ENCODE peak calls at places on chromosomes 4 and X, in ten cellular contexts. V is NT2/D1; D is naive thymus-derived CD4-positive, alpha-beta T cell; L is hepatocyte; R is spleen; X is coronary artery; I is right cardiac atrium; S is lung; N is AG10803; G is lower leg skin. H is an unnamed sample.
A peak's percentile ranks its signal among the peaks of the same experiment; 100 is the strongest.

GRCh38 chr4:112448211-112448745 is 67.7 kb downstream of the NEUROG2 start:
- DNase-seq in V (no peak), D (no peak), L (no peak), R (no peak), X (no peak), I (no peak), S (no peak), N (no peak), G (no peak), H (no peak)

GRCh38 chrX:108022491-108023089 is 22.3 kb upstream of the VSIG1 start:
- DNase-seq in V (no peak), D (no peak), L (no peak), R (no peak), X (no peak), I (no peak), S (no peak), N (no peak), G (no peak), H (no peak)

GRCh38 chrX:78822157-78822683 is 74.7 kb downstream of the LPAR4 start:
- DNase-seq in V (no peak), D (no peak), L (no peak), R (no peak), X (no peak), I (no peak), S (no peak), N (peak; percentile 2), G (no peak), H (no peak)

GRCh38 chrX:106954041-106954440 is 33.8 kb downstream of the CLDN2 start:
- DNase-seq in V (no peak), D (no peak), L (no peak), R (no peak), X (no peak), I (no peak), S (no peak), N (no peak), G (no peak), H (no peak)

GRCh38 chr4:107098403-107098802 is 62.3 kb upstream of the DKK2 start:
- DNase-seq in V (no peak), D (no peak), L (no peak), R (no peak), X (no peak), I (no peak), S (no peak), N (no peak), G (no peak), H (no peak)

GRCh38 chr4:1398686-1399507 is 7.3 kb downstream of the NKX1-1 start:
- DNase-seq in V (no peak), D (peak; percentile 3), L (no peak), R (peak; percentile 62), X (no peak), I (peak; percentile 8), S (no peak), N (no peak), G (peak; percentile 65), H (no peak)

GRCh38 chr4:148056879-148057278 is 325.0 kb downstream of the ARHGAP10 start:
- DNase-seq in V (no peak), D (no peak), L (no peak), R (peak; percentile 87), X (no peak), I (peak; percentile 46), S (peak; percentile 64), N (peak; percentile 51), G (peak; percentile 90), H (peak; percentile 58)

GRCh38 chr4:40924096-40924792 is 174.5 kb downstream of the NSUN7 start:
- DNase-seq in V (no peak), D (no peak), L (peak; percentile 58), R (peak; percentile 92), X (no peak), I (peak; percentile 59), S (peak; percentile 68), N (peak; percentile 57), G (peak; percentile 89), H (peak; percentile 42)

GRCh38 chrX:133214316-133214715 is 3.8 kb downstream of the TFDP3 start:
- DNase-seq in V (no peak), D (no peak), L (no peak), R (no peak), X (no peak), I (no peak), S (no peak), N (peak; percentile 16), G (no peak), H (no peak)

GRCh38 chr4:110586137-110586850 is 36.6 kb downstream of the PITX2 start:
- DNase-seq in V (peak; percentile 1), D (no peak), L (peak; percentile 54), R (no peak), X (no peak), I (no peak), S (no peak), N (peak; percentile 81), G (no peak), H (peak; percentile 23)

GRCh38 chr4:118989098-118990080 is 100.7 kb downstream of the SYNPO2 start:
- DNase-seq in V (no peak), D (no peak), L (no peak), R (no peak), X (no peak), I (no peak), S (no peak), N (peak; percentile 97), G (peak; percentile 77), H (no peak)

GRCh38 chr4:164906368-164906767 is 29.4 kb downstream of the APELA start:
- DNase-seq in V (no peak), D (no peak), L (no peak), R (no peak), X (no peak), I (no peak), S (no peak), N (no peak), G (no peak), H (no peak)

DNA sequence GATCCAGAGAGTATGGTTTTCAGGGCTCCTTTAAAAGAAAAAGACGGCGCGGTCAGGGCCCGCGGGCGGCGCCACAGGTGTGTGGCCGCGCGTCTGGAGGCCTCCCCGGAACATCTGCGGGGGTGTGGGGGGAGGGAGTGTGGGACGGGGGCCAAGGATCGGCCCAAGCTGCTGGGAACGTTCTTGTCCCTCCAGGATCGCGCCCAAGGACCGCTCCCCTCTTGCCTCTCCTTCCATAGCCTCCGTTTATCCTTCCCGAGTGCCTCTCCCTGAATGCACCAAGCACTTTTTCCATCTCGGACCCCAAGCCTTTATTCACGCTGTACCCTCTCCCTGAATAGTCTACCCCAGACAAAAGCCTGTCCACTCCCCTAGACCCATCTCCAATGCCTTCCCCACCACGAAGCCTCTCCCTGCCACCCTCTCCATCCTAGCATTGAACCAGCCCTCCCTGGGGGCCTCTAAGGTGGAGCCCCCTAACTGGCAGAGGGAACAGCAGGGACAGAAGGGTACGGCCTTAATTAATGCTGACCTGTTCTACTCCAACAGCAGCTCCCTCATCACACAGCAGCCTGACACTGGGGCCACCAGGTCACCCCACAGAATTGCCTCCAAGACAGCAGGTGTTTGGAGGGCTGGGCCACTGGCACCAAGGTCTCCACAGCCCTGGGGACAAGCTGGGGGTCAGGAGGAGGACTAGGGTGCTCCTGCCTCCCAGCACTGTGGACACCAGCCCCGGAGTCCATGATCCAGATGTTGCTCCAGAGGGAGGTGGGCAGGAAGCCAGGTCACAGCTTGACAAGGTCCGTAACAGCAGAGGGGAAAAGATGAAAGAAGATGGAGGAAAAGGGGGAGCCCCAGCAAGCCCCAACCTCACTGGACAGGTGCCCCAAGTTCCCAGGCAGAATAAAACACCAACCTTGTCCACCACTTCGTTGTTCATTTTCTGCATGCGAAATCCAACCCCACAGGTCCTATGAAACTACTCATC is 3.9 kb downstream of the CRMP1 start:
- DNase-seq in V (no peak), D (no peak), L (peak; percentile 18), R (no peak), X (no peak), I (no peak), S (no peak), N (no peak), G (peak; percentile 85), H (no peak)
- H3K4me3 ChIP-seq in V (peak overlapping the region; percentile 36), D (no peak overlapping the region), L (peak overlapping the region; percentile 67), R (no peak overlapping the region), X (peak overlapping the region; percentile 63), I (peak overlapping the region; percentile 48), S (no peak overlapping the region), N (no peak overlapping the region), G (no peak overlapping the region), H (no peak overlapping the region)

DNA sequence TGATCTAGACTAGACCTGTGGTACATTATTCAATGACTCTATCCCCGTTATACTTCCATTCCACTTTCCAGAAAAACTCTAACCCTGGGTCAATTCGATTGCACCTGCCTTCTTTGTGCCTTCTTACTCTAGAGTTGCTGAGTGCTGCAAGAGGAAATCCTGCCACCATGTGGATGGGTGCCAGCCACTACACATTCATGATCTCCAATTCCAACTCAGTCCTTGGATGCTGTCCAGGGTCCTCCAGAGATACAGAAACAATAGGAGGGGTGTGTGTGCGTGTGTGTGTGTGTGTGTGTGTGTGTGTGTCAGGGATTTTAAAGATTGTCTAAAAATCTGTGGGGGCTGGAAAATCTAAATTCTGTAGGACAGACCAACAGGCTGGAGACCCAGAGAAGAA is 42.9 kb upstream of the INTS6L start:
- DNase-seq in V (peak; percentile 28), D (peak; percentile 20), L (peak; percentile 78), R (no peak), X (no peak), I (peak; percentile 64), S (peak; percentile 76), N (peak; percentile 46), G (no peak), H (peak; percentile 29)
- H3K4me3 ChIP-seq in V (no peak overlapping the region), D (no peak overlapping the region), L (no peak overlapping the region), R (no peak overlapping the region), X (no peak overlapping the region), I (no peak overlapping the region), S (no peak overlapping the region), N (no peak overlapping the region), G (no peak overlapping the region), H (no peak overlapping the region)

GRCh38 chr4:167688660-167689142 is 403.6 kb upstream of the ANXA10 start:
- DNase-seq in V (no peak), D (no peak), L (no peak), R (no peak), X (no peak), I (no peak), S (no peak), N (no peak), G (no peak), H (no peak)
- H3K4me3 ChIP-seq in V (no peak overlapping the region), D (no peak overlapping the region), L (no peak overlapping the region), R (no peak overlapping the region), X (no peak overlapping the region), I (no peak overlapping the region), S (no peak overlapping the region), N (no peak overlapping the region), G (no peak overlapping the region), H (no peak overlapping the region)

GRCh38 chr4:89306486-89307184 is 965 bp downstream of the GPRIN3 start:
- DNase-seq in V (no peak), D (peak; percentile 30), L (no peak), R (no peak), X (no peak), I (no peak), S (no peak), N (no peak), G (no peak), H (no peak)

GRCh38 chr4:89305028-89305427 is 2.6 kb downstream of the GPRIN3 start:
- DNase-seq in V (no peak), D (no peak), L (no peak), R (no peak), X (no peak), I (no peak), S (no peak), N (no peak), G (no peak), H (no peak)

GRCh38 chr4:89307446-89308160 is at the start of gene GPRIN3:
- DNase-seq in V (no peak), D (peak; percentile 72), L (peak; percentile 68), R (peak; percentile 92), X (no peak), I (peak; percentile 54), S (peak; percentile 50), N (peak; percentile 16), G (peak; percentile 89), H (no peak)

GRCh38 chr4:89307185-89307445 is 485 bp downstream of the GPRIN3 start:
- DNase-seq in V (no peak), D (no peak), L (no peak), R (no peak), X (no peak), I (no peak), S (no peak), N (no peak), G (no peak), H (no peak)

GRCh38 chr4:89305712-89306437 is 1.7 kb downstream of the GPRIN3 start:
- DNase-seq in V (no peak), D (no peak), L (peak; percentile 11), R (no peak), X (no peak), I (no peak), S (no peak), N (peak; percentile 31), G (no peak), H (no peak)
- H3K4me3 ChIP-seq in V (no peak overlapping the region), D (peak overlapping the region; percentile 93), L (no peak overlapping the region), R (peak overlapping the region; percentile 61), X (peak overlapping the region; percentile 74), I (peak overlapping the region; percentile 76), S (no peak overlapping the region), N (no peak overlapping the region), G (no peak overlapping the region), H (no peak overlapping the region)

H was measured in Jurkat, Clone E6-1.